ENCODE peak calls at places on chromosomes 1 and 21, in eight cellular contexts. N is natural killer cell, W is AG09319, H is tibial nerve, B is kidney epithelial cell, E is GM10248, J is BJ, A is AG04450. Q is an unnamed sample.

GRCh38 chr1:92995420-92996130 is 34.3 kb upstream of the DIPK1A start:
- DNase-seq in N (no peak), W (no peak), H (no peak), B (no peak), E (no peak), J (no peak), A (no peak), Q (no peak)

GRCh38 chr1:160325252-160325651 is 17.8 kb downstream of the COPA start:
- DNase-seq in N (no peak), W (no peak), H (no peak), B (no peak), E (no peak), J (no peak), A (no peak), Q (no peak)

GRCh38 chr21:43757601-43758000 is 18.5 kb downstream of the CSTB start:
- DNase-seq in N (no peak), W (no peak), H (no peak), B (no peak), E (no peak), J (no peak), A (no peak), Q (no peak)

GRCh38 chr1:109879881-109880525 is 30.6 kb upstream of the CSF1 start:
- DNase-seq in N (no peak), W (no peak), H (no peak), B (no peak), E (no peak), J (no peak), A (no peak), Q (no peak)

GRCh38 chr21:42111470-42111743 is 40.3 kb downstream of the UMODL1 start:
- DNase-seq in N (no peak), W (no peak), H (no peak), B (no peak), E (no peak), J (no peak), A (no peak), Q (no peak)

GRCh38 chr1:39396671-39397070 is 94.8 kb upstream of the BMP8A start:
- DNase-seq in N (no peak), W (no peak), H (no peak), B (no peak), E (no peak), J (no peak), A (no peak), Q (no peak)

GRCh38 chr1:157438236-157439012 is 113.9 kb downstream of the FCRL5 start:
- DNase-seq in N (no peak), W (no peak), H (no peak), B (no peak), E (no peak), J (no peak), A (no peak), Q (no peak)

GRCh38 chr1:162187676-162188075 is 118.2 kb downstream of the NOS1AP start:
- DNase-seq in N (no peak), W (no peak), H (peak), B (no peak), E (no peak), J (no peak), A (no peak), Q (no peak)

GRCh38 chr1:150807257-150807637 is 813 bp downstream of the CTSK start:
- DNase-seq in N (no peak), W (no peak), H (no peak), B (no peak), E (no peak), J (no peak), A (no peak), Q (no peak)

GRCh38 chr1:243732627-243733026 is 117.4 kb downstream of the AKT3 start:
- DNase-seq in N (no peak), W (no peak), H (no peak), B (no peak), E (no peak), J (no peak), A (no peak), Q (no peak)

GRCh38 chr1:219784660-219785391 is 143.5 kb downstream of the SLC30A10 start:
- DNase-seq in N (no peak), W (no peak), H (no peak), B (no peak), E (no peak), J (no peak), A (no peak), Q (no peak)

GRCh38 chr1:64263335-64263734 is 59.9 kb downstream of the UBE2U start:
- DNase-seq in N (no peak), W (no peak), H (no peak), B (no peak), E (no peak), J (no peak), A (no peak), Q (no peak)

GRCh38 chr1:64982134-64982533 is 15.8 kb upstream of the JAK1 start:
- DNase-seq in N (no peak), W (no peak), H (no peak), B (peak), E (no peak), J (no peak), A (no peak), Q (no peak)

GRCh38 chr1:210237514-210237913 is 4.9 kb downstream of the SERTAD4 start:
- DNase-seq in N (no peak), W (no peak), H (no peak), B (no peak), E (no peak), J (no peak), A (no peak), Q (no peak)

GRCh38 chr1:41479000-41479807 is 5.3 kb downstream of the EDN2 start:
- DNase-seq in N (no peak), W (no peak), H (no peak), B (no peak), E (no peak), J (no peak), A (no peak), Q (no peak)

GRCh38 chr1:56094168-56094567 is 485.2 kb downstream of the PLPP3 start:
- DNase-seq in N (no peak), W (peak), H (no peak), B (no peak), E (no peak), J (peak), A (no peak), Q (no peak)

GRCh38 chr1:19858894-19859293 is 23.3 kb upstream of the OTUD3 start:
- DNase-seq in N (no peak), W (no peak), H (no peak), B (no peak), E (peak), J (no peak), A (no peak), Q (peak)

GRCh38 chr21:46316708-46317324 is 6.9 kb downstream of the C21orf58 start:
- DNase-seq in N (no peak), W (no peak), H (no peak), B (no peak), E (no peak), J (no peak), A (no peak), Q (no peak)
- TF ChIP-seq CTCF in N (no peak), W (no peak), H (no peak), B (no peak), E (no peak), J (no peak), A (no peak), Q (no peak)

GRCh38 chr1:34398916-34399275 is 222.2 kb downstream of the C1orf94 start:
- DNase-seq in N (no peak), W (no peak), H (no peak), B (no peak), E (no peak), J (no peak), A (no peak), Q (no peak)
- TF ChIP-seq CTCF in N (no peak), W (no peak), H (no peak), B (no peak), E (no peak), J (no peak), A (no peak), Q (no peak)

GRCh38 chr1:193565971-193566577 is 379.7 kb upstream of the B3GALT2 start:
- DNase-seq in N (no peak), W (no peak), H (no peak), B (no peak), E (no peak), J (no peak), A (no peak), Q (no peak)
- TF ChIP-seq CTCF in N (no peak), W (no peak), H (no peak), B (no peak), E (no peak), J (no peak), A (no peak), Q (no peak)

DNA sequence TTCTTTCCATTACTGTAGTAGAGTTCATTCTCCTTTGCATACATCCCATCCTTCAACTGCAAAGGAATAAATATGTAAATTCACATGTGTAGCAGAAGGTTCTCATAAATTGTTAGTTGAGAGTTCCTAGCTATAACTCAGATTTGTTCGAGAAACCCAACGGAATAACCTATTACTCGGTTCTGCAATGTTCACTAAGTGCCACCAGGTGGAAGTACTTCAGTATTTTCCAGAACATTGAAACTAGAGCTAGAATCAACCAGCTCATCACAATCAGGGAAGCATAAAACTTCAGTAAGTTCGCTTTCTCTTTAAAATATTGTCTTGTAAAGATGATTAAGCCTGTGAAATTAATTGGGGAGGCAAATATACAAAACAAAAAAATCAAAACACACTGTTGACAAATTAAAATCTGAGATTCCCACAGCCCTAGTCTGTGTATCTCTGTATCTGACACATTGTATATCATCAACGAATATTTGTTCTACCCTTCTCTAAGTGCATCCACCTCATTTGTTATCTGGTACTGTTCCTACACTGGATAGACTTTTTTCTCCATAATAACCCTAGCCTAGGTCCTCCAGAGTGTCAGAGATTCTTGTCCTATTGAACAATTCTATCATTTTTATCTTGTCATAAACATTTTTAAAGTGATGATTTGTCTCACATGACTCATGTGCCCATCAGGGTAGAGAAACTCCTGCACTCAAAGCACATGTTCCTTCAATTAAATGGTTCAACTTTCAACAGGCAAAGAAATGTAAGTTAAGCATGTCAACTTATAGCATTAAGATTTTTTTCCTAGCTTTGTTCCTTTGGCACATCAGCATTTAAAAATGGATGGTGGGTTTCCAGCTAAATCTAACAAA is 31.9 kb downstream of the MROH9 start:
- DNase-seq in N (no peak), W (peak), H (peak), B (no peak), E (peak), J (peak), A (peak), Q (peak)
- TF ChIP-seq CTCF in N (peak), W (peak), H (peak), B (peak), E (peak), J (peak), A (peak), Q (no peak)

GRCh38 chr1:171929121-171929520 is 87.8 kb downstream of the DNM3 start:
- DNase-seq in N (no peak), W (no peak), H (no peak), B (no peak), E (no peak), J (no peak), A (no peak), Q (no peak)
- TF ChIP-seq CTCF in N (no peak), W (no peak), H (no peak), B (no peak), E (no peak), J (peak), A (peak), Q (no peak)

GRCh38 chr1:154014154-154014910 is 23.8 kb downstream of the RPS27 start:
- DNase-seq in N (no peak), W (no peak), H (no peak), B (no peak), E (peak), J (peak), A (no peak), Q (no peak)
- TF ChIP-seq CTCF in N (no peak), W (no peak), H (no peak), B (no peak), E (no peak), J (no peak), A (no peak), Q (no peak)

GRCh38 chr1:168735987-168736386 is 7.0 kb upstream of the DPT start:
- DNase-seq in N (no peak), W (no peak), H (no peak), B (no peak), E (no peak), J (no peak), A (no peak), Q (no peak)
- TF ChIP-seq CTCF in N (no peak), W (no peak), H (no peak), B (no peak), E (no peak), J (no peak), A (no peak), Q (no peak)

GRCh38 chr1:224047538-224047937 is 66.4 kb upstream of the FBXO28 start:
- DNase-seq in N (no peak), W (peak), H (no peak), B (no peak), E (no peak), J (peak), A (no peak), Q (no peak)

GRCh38 chr1:224053456-224053855 is 60.5 kb upstream of the FBXO28 start:
- DNase-seq in N (no peak), W (no peak), H (no peak), B (no peak), E (no peak), J (no peak), A (no peak), Q (no peak)

GRCh38 chr1:224054012-224054411 is 59.9 kb upstream of the FBXO28 start:
- DNase-seq in N (no peak), W (no peak), H (no peak), B (no peak), E (no peak), J (no peak), A (no peak), Q (no peak)

GRCh38 chr1:224052767-224053166 is 61.1 kb upstream of the FBXO28 start:
- DNase-seq in N (no peak), W (no peak), H (no peak), B (peak), E (no peak), J (no peak), A (no peak), Q (no peak)

DNA sequence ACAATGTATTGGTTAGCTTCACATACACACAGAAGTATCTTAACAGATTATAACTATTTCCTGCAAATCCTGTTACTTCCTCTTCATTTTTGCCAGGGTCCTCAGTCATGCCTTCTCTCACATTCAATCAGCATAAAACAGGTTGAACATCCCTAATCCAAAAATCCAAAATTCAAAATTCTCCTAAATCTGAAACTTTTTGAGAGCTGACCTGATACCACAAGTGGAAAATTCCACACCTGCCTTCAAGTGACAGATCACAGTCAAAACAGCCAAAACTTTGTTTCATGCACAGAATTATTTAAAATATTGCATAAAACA is 62.9 kb upstream of the FBXO28 start:
- DNase-seq in N (no peak), W (no peak), H (no peak), B (no peak), E (no peak), J (no peak), A (no peak), Q (no peak)
- TF ChIP-seq CTCF in N (peak), W (no peak), H (no peak), B (no peak), E (no peak), J (no peak), A (no peak), Q (no peak)

GRCh38 chr1:66731462-66731861 is 20.8 kb upstream of the DYNLT5 start:
- DNase-seq in N (no peak), W (no peak), H (no peak), B (no peak), E (no peak), J (no peak), A (no peak), Q (no peak)

GRCh38 chr1:66730462-66730861 is 21.8 kb upstream of the DYNLT5 start:
- DNase-seq in N (no peak), W (no peak), H (no peak), B (no peak), E (no peak), J (no peak), A (no peak), Q (no peak)

GRCh38 chr1:66729130-66729922 is 22.9 kb upstream of the DYNLT5 start:
- DNase-seq in N (no peak), W (no peak), H (no peak), B (no peak), E (no peak), J (no peak), A (no peak), Q (no peak)

GRCh38 chr1:66732407-66733166 is 19.7 kb upstream of the DYNLT5 start:
- DNase-seq in N (no peak), W (no peak), H (no peak), B (no peak), E (no peak), J (no peak), A (no peak), Q (no peak)

DNA sequence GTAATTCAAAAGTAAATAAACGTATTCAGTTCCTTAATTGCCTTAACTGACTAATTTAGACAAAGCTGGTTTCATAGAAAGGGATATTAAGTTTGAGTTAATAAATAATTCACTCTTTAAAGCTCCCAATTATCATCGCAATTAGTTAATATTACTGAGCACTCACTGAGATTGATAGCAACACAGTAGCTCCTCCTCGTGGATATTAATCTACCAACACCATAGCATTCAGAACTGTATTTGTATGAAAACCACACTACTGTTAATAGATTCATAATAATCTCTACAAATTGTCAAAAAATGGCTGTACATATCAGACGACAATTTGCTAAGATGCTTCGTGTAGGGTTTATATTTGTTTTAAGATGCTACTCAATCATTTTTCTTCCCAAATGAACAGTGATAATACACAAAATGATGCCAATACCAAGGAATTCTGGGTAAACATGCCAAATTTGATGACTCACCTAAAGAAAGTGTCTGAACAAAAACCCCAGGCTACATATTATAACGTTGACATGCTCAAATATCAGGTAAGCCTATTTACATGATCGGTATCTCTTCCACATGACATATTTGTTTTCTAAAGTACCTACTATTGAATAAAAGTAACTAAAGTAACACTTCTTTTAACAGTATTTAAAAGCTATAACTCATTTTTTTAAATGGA is 18.8 kb upstream of the DYNLT5 start:
- DNase-seq in N (no peak), W (no peak), H (no peak), B (no peak), E (no peak), J (no peak), A (no peak), Q (no peak)
- TF ChIP-seq CTCF in N (no peak), W (no peak), H (no peak), B (no peak), E (no peak), J (no peak), A (no peak), Q (no peak)